ENCODE peak calls at places on chromosomes 4 and X, in four cellular contexts. P is GM12878, Y is H1, W is SK-N-SH. V is an unnamed sample.

GRCh38 chr4:141731481-141731880 is 95.1 kb downstream of the IL15 start:
- DNase-seq in Y (no peak), P (no peak), W (no peak), V (no peak)

GRCh38 chr4:140943486-140943885 is 187.3 kb upstream of the TBC1D9 start:
- DNase-seq in P (no peak), Y (no peak), W (no peak), V (no peak)

GRCh38 chrX:100662791-100663190 is 18.8 kb downstream of the SRPX2 start:
- DNase-seq in W (no peak), P (no peak), Y (no peak), V (no peak)

GRCh38 chr4:118285931-118286330 is 66.9 kb downstream of the PRSS12 start:
- DNase-seq in W (no peak), P (no peak), Y (no peak), V (no peak)

GRCh38 chr4:10917475-10918103 is 233.0 kb upstream of the CLNK start:
- DNase-seq in W (no peak), P (no peak), Y (no peak), V (no peak)

GRCh38 chrX:6557690-6558089 is 22.8 kb upstream of the VCX3A start:
- DNase-seq in P (no peak), Y (no peak), W (no peak), V (no peak)

GRCh38 chr4:65918217-65918616 is 247.9 kb upstream of the EPHA5 start:
- DNase-seq in Y (no peak), P (no peak), W (no peak), V (no peak)

GRCh38 chrX:44675364-44676024 is 132.8 kb upstream of the FUNDC1 start:
- DNase-seq in Y (no peak), W (peak; percentile 76), P (no peak), V (no peak)

GRCh38 chr4:53014368-53014767 is 152.3 kb downstream of the RASL11B start:
- DNase-seq in P (no peak), Y (no peak), W (no peak), V (no peak)

GRCh38 chrX:148535639-148536038 is 35.2 kb downstream of the AFF2 start:
- DNase-seq in Y (no peak), P (no peak), W (no peak), V (no peak)

GRCh38 chr4:108849611-108850406 is 87.0 kb upstream of the ETNPPL start:
- DNase-seq in W (no peak), P (peak; percentile 13), Y (no peak), V (no peak)

GRCh38 chrX:82626978-82627377 is 881.1 kb upstream of the POU3F4 start:
- DNase-seq in W (no peak), P (no peak), Y (no peak), V (no peak)

GRCh38 chr4:169293343-169294176 is 22.8 kb upstream of the SH3RF1 start:
- DNase-seq in P (peak; percentile 90), Y (no peak), W (no peak), V (no peak)

GRCh38 chrX:147180886-147181285 is 366.3 kb upstream of the CXorf51A start:
- DNase-seq in P (no peak), W (no peak), Y (no peak), V (peak; percentile 23)

GRCh38 chrX:147183161-147183560 is 368.6 kb upstream of the CXorf51A start:
- DNase-seq in W (no peak), P (no peak), Y (no peak), V (peak; percentile 14)
- TF ChIP-seq TCF12 in W (no peak), P (no peak), Y (no peak), V (no peak)

GRCh38 chr4:122602277-122603142 is 18.4 kb downstream of the IL21 start:
- DNase-seq in Y (no peak), P (no peak), W (peak; percentile 8), V (peak; percentile 36)
- TF ChIP-seq TCF12 in Y (no peak), P (no peak), W (no peak), V (no peak)

DNA sequence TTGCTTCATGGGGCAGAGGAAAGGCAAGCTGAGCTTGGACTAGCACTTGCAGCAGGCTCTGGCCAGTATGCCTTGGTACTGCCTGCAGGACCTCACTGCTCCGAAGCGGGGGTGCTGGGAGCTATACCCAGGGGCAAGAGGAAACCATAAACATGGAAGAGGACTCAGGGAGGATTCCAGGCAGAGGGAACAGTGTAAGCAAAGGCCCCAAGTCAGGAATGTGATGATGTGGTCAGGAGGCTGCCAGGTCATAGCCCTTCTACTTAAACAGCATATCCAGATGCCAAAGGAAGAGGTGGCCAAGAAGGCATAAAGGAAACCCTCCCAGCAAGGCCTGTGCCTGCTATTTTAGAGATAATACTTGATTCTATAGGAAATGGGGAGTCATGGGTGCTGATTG is 31.1 kb downstream of the RAB40AL start:
- DNase-seq in P (no peak), Y (no peak), W (no peak), V (no peak)
- TF ChIP-seq TCF12 in P (no peak), Y (no peak), W (no peak), V (no peak)

DNA sequence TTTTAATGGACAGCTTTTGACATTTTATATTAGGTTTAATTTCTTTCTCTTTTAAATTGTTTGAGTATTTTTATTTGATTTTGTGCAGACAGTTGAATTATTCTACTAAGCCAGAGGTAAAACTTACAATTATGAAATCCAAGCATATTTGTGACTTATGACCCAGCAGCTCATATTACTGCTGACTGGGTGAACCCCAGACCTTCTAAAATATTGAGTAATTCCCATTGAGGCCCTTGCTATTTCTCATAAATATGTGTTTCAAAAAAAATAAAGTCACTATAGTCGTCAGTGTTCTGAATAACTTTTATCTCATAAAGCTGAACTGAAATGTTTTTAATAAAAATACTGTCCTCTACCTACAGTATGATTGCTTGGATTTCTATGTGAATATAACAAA is 303.2 kb downstream of the IQCM start:
- DNase-seq in P (no peak), Y (no peak), W (no peak), V (no peak)
- TF ChIP-seq TCF12 in P (no peak), Y (no peak), W (no peak), V (no peak)